ENCODE peak calls at places on chromosome 13, in seven cellular contexts. R is AG10803, V is cardiac fibroblast, W is EL, Y is iPS-NIHi11, E is fibroblast of mammary gland, I is IMR-90. A is an unnamed sample.
A peak's percentile ranks its signal among the peaks of the same experiment; 100 is the strongest.

GRCh38 chr13:109154546-109154945 is 525.1 kb downstream of the MYO16 start:
- DNase-seq in R (peak; percentile 49), V (peak; percentile 35), W (peak; percentile 29), Y (no peak), E (peak; percentile 28), I (no peak), A (no peak)

GRCh38 chr13:49569993-49570689 is 15.2 kb downstream of the RCBTB1 start:
- DNase-seq in R (no peak), V (no peak), W (peak; percentile 5), Y (no peak), E (no peak), I (no peak), A (no peak)

GRCh38 chr13:36815069-36815468 is 4.0 kb upstream of the RFXAP start:
- DNase-seq in R (no peak), V (no peak), W (peak; percentile 16), Y (no peak), E (no peak), I (no peak), A (no peak)

GRCh38 chr13:29959621-29960020 is 109.2 kb upstream of the UBL3 start:
- DNase-seq in R (no peak), V (no peak), W (no peak), Y (no peak), E (no peak), I (no peak), A (no peak)

GRCh38 chr13:112434937-112435523 is 58.9 kb downstream of the SPACA7 start:
- DNase-seq in R (no peak), V (no peak), W (no peak), Y (no peak), E (no peak), I (no peak), A (no peak)

GRCh38 chr13:111964411-111965035 is 102.4 kb upstream of the SOX1 start:
- DNase-seq in R (no peak), V (no peak), W (no peak), Y (no peak), E (no peak), I (no peak), A (no peak)

GRCh38 chr13:114068723-114069322 is 63.6 kb downstream of the RASA3 start:
- DNase-seq in R (peak; percentile 90), V (peak; percentile 83), W (peak; percentile 79), Y (no peak), E (peak; percentile 85), I (peak; percentile 77), A (no peak)

GRCh38 chr13:28408235-28408848 is 86.6 kb downstream of the FLT1 start:
- DNase-seq in R (no peak), V (peak; percentile 72), W (no peak), Y (peak; percentile 24), E (no peak), I (no peak), A (peak; percentile 51)

GRCh38 chr13:97212540-97213146 is 9.5 kb upstream of the MBNL2 start:
- DNase-seq in R (peak; percentile 43), V (peak; percentile 72), W (peak; percentile 55), Y (peak; percentile 33), E (peak; percentile 58), I (peak; percentile 49), A (no peak)

GRCh38 chr13:24671367-24672117 is 8.7 kb upstream of the ATP12A start:
- DNase-seq in R (peak; percentile 96), V (peak; percentile 89), W (peak; percentile 81), Y (peak; percentile 80), E (peak; percentile 85), I (peak; percentile 72), A (no peak)

GRCh38 chr13:20566424-20566916 is 487 bp upstream of the IFT88 start:
- DNase-seq in R (peak; percentile 63), V (no peak), W (peak; percentile 81), Y (no peak), E (peak; percentile 87), I (peak; percentile 85), A (peak; percentile 67)

GRCh38 chr13:30895773-30896172 is 10.3 kb upstream of the MEDAG start:
- DNase-seq in R (peak; percentile 95), V (peak; percentile 96), W (peak; percentile 86), Y (no peak), E (peak; percentile 86), I (peak; percentile 92), A (no peak)

GRCh38 chr13:42486711-42487198 is 87.2 kb upstream of the TNFSF11 start:
- DNase-seq in R (peak; percentile 21), V (peak; percentile 73), W (peak; percentile 85), Y (no peak), E (peak; percentile 93), I (peak; percentile 71), A (no peak)

GRCh38 chr13:26991508-26992181 is 180.0 kb downstream of the USP12 start:
- DNase-seq in R (no peak), V (peak; percentile 36), W (no peak), Y (no peak), E (no peak), I (peak; percentile 27), A (peak; percentile 84)

GRCh38 chr13:82358284-82358683 is 1524.0 kb downstream of the SLITRK1 start:
- DNase-seq in R (no peak), V (no peak), W (peak; percentile 41), Y (no peak), E (peak; percentile 26), I (no peak), A (no peak)

GRCh38 chr13:68608147-68608546 is 1378.0 kb upstream of the PCDH9 start:
- DNase-seq in R (no peak), V (no peak), W (no peak), Y (no peak), E (no peak), I (no peak), A (no peak)

A was measured in left lobe of liver.